ENCODE peak calls at places on chromosomes 11 and 22, in eight cellular contexts. One of them, this sample, is unnamed. For H3K27me3 and H3K36me3, the result is how much of the 10 kb centered on the place peaks cover.

GRCh38 chr22:35587447-35587870 is 29.7 kb downstream of the MB start:
- DNase-seq in thoracic aorta: no peak
- DNase-seq in IMR-90: no peak
- DNase-seq in left ventricle myocardium inferior: peak
- DNase-seq in brain microvascular endothelial cell: no peak
- DNase-seq in lower lobe of right lung: peak
- DNase-seq in heart right ventricle: peak
- DNase-seq in Caco-2: no peak
- DNase-seq in this sample: no peak

GRCh38 chr11:63901660-63902059 is 15.3 kb downstream of the RCOR2 start:
- DNase-seq in brain microvascular endothelial cell: no peak
- DNase-seq in Caco-2: no peak
- DNase-seq in left ventricle myocardium inferior: no peak
- DNase-seq in IMR-90: peak
- DNase-seq in lower lobe of right lung: no peak
- DNase-seq in heart right ventricle: no peak
- DNase-seq in thoracic aorta: no peak
- DNase-seq in this sample: no peak

GRCh38 chr22:32995335-32995734 is 62.8 kb downstream of the SYN3 start:
- DNase-seq in IMR-90: no peak
- DNase-seq in heart right ventricle: no peak
- DNase-seq in left ventricle myocardium inferior: no peak
- DNase-seq in brain microvascular endothelial cell: no peak
- DNase-seq in lower lobe of right lung: no peak
- DNase-seq in Caco-2: no peak
- DNase-seq in thoracic aorta: no peak
- DNase-seq in this sample: no peak

GRCh38 chr11:45028921-45029680 is 78.4 kb upstream of the TP53I11 start:
- DNase-seq in brain microvascular endothelial cell: no peak
- DNase-seq in IMR-90: no peak
- DNase-seq in Caco-2: no peak
- DNase-seq in left ventricle myocardium inferior: peak
- DNase-seq in lower lobe of right lung: no peak
- DNase-seq in heart right ventricle: peak
- DNase-seq in thoracic aorta: no peak
- DNase-seq in this sample: no peak

GRCh38 chr11:94241896-94242295 is 62.5 kb upstream of the IZUMO1R start:
- DNase-seq in Caco-2: no peak
- DNase-seq in thoracic aorta: no peak
- DNase-seq in brain microvascular endothelial cell: no peak
- DNase-seq in left ventricle myocardium inferior: no peak
- DNase-seq in lower lobe of right lung: no peak
- DNase-seq in IMR-90: no peak
- DNase-seq in heart right ventricle: no peak
- DNase-seq in this sample: no peak

GRCh38 chr11:55707029-55707428 is 45.0 kb downstream of the OR4C6 start:
- DNase-seq in Caco-2: no peak
- DNase-seq in brain microvascular endothelial cell: peak
- DNase-seq in left ventricle myocardium inferior: no peak
- DNase-seq in lower lobe of right lung: no peak
- DNase-seq in IMR-90: peak
- DNase-seq in heart right ventricle: no peak
- DNase-seq in thoracic aorta: no peak
- DNase-seq in this sample: no peak

GRCh38 chr11:515131-515530 is 8.1 kb upstream of the RNH1 start:
- DNase-seq in IMR-90: no peak
- DNase-seq in left ventricle myocardium inferior: no peak
- DNase-seq in brain microvascular endothelial cell: no peak
- DNase-seq in lower lobe of right lung: no peak
- DNase-seq in heart right ventricle: no peak
- DNase-seq in Caco-2: no peak
- DNase-seq in thoracic aorta: no peak
- DNase-seq in this sample: no peak

GRCh38 chr11:103892603-103893002 is 143.8 kb upstream of the DDI1 start:
- DNase-seq in left ventricle myocardium inferior: no peak
- DNase-seq in heart right ventricle: no peak
- DNase-seq in brain microvascular endothelial cell: peak
- DNase-seq in thoracic aorta: no peak
- DNase-seq in Caco-2: no peak
- DNase-seq in lower lobe of right lung: no peak
- DNase-seq in IMR-90: peak
- DNase-seq in this sample: no peak

GRCh38 chr22:19402642-19403191 is 28.8 kb downstream of the HIRA start:
- DNase-seq in left ventricle myocardium inferior: no peak
- DNase-seq in lower lobe of right lung: no peak
- DNase-seq in brain microvascular endothelial cell: no peak
- DNase-seq in thoracic aorta: no peak
- DNase-seq in Caco-2: no peak
- DNase-seq in heart right ventricle: no peak
- DNase-seq in IMR-90: no peak
- DNase-seq in this sample: no peak

GRCh38 chr22:50473855-50474671 is 772 bp downstream of the SBF1 start:
- DNase-seq in brain microvascular endothelial cell: peak
- DNase-seq in lower lobe of right lung: peak
- DNase-seq in IMR-90: peak
- DNase-seq in thoracic aorta: no peak
- DNase-seq in left ventricle myocardium inferior: peak
- DNase-seq in Caco-2: no peak
- DNase-seq in heart right ventricle: no peak
- DNase-seq in this sample: no peak

GRCh38 chr22:38222797-38223119 is 21.0 kb downstream of the MAFF start:
- DNase-seq in thoracic aorta: no peak
- DNase-seq in lower lobe of right lung: no peak
- DNase-seq in Caco-2: no peak
- DNase-seq in heart right ventricle: no peak
- DNase-seq in left ventricle myocardium inferior: no peak
- DNase-seq in brain microvascular endothelial cell: no peak
- DNase-seq in IMR-90: no peak
- DNase-seq in this sample: no peak

GRCh38 chr22:38784035-38784434 is 9.9 kb downstream of the DNAL4 start:
- DNase-seq in lower lobe of right lung: no peak
- DNase-seq in Caco-2: no peak
- DNase-seq in left ventricle myocardium inferior: no peak
- DNase-seq in IMR-90: no peak
- DNase-seq in thoracic aorta: no peak
- DNase-seq in brain microvascular endothelial cell: no peak
- DNase-seq in heart right ventricle: no peak
- DNase-seq in this sample: no peak

GRCh38 chr11:6666302-6667183 is 10.9 kb upstream of the DCHS1 start:
- DNase-seq in thoracic aorta: no peak
- DNase-seq in IMR-90: no peak
- DNase-seq in Caco-2: no peak
- DNase-seq in brain microvascular endothelial cell: no peak
- DNase-seq in heart right ventricle: no peak
- DNase-seq in left ventricle myocardium inferior: no peak
- DNase-seq in lower lobe of right lung: no peak
- DNase-seq in this sample: no peak

GRCh38 chr11:8265681-8266241 is 2.1 kb upstream of the LMO1 start:
- DNase-seq in left ventricle myocardium inferior: no peak
- DNase-seq in heart right ventricle: no peak
- DNase-seq in IMR-90: no peak
- DNase-seq in Caco-2: peak
- DNase-seq in lower lobe of right lung: peak
- DNase-seq in brain microvascular endothelial cell: no peak
- DNase-seq in thoracic aorta: no peak
- DNase-seq in this sample: no peak
- H3K27me3 ChIP-seq in left ventricle myocardium inferior: half or more
- H3K27me3 ChIP-seq in heart right ventricle: half or more
- H3K27me3 ChIP-seq in IMR-90: half or more
- H3K27me3 ChIP-seq in Caco-2: under half
- H3K27me3 ChIP-seq in lower lobe of right lung: half or more
- H3K27me3 ChIP-seq in brain microvascular endothelial cell: half or more
- H3K27me3 ChIP-seq in thoracic aorta: under half
- H3K27me3 ChIP-seq in this sample: under half

GRCh38 chr22:26264162-26264561 is 94.9 kb downstream of the SEZ6L start:
- DNase-seq in brain microvascular endothelial cell: no peak
- DNase-seq in Caco-2: no peak
- DNase-seq in heart right ventricle: no peak
- DNase-seq in lower lobe of right lung: no peak
- DNase-seq in IMR-90: no peak
- DNase-seq in thoracic aorta: no peak
- DNase-seq in left ventricle myocardium inferior: no peak
- DNase-seq in this sample: no peak
- H3K36me3 ChIP-seq in brain microvascular endothelial cell: under half
- H3K36me3 ChIP-seq in Caco-2: under half
- H3K36me3 ChIP-seq in heart right ventricle: under half
- H3K36me3 ChIP-seq in lower lobe of right lung: under half
- H3K36me3 ChIP-seq in IMR-90: under half
- H3K36me3 ChIP-seq in thoracic aorta: under half
- H3K36me3 ChIP-seq in left ventricle myocardium inferior: under half
- H3K36me3 ChIP-seq in this sample: under half

GRCh38 chr22:36595154-36595553 is 66.2 kb upstream of the EIF3D start:
- DNase-seq in left ventricle myocardium inferior: no peak
- DNase-seq in lower lobe of right lung: no peak
- DNase-seq in brain microvascular endothelial cell: no peak
- DNase-seq in Caco-2: no peak
- DNase-seq in heart right ventricle: no peak
- DNase-seq in IMR-90: no peak
- DNase-seq in thoracic aorta: no peak
- DNase-seq in this sample: no peak
- H3K27me3 ChIP-seq in left ventricle myocardium inferior: half or more
- H3K27me3 ChIP-seq in lower lobe of right lung: under half
- H3K27me3 ChIP-seq in brain microvascular endothelial cell: under half
- H3K27me3 ChIP-seq in Caco-2: under half
- H3K27me3 ChIP-seq in heart right ventricle: half or more
- H3K27me3 ChIP-seq in IMR-90: half or more
- H3K27me3 ChIP-seq in thoracic aorta: under half
- H3K27me3 ChIP-seq in this sample: under half

DNA sequence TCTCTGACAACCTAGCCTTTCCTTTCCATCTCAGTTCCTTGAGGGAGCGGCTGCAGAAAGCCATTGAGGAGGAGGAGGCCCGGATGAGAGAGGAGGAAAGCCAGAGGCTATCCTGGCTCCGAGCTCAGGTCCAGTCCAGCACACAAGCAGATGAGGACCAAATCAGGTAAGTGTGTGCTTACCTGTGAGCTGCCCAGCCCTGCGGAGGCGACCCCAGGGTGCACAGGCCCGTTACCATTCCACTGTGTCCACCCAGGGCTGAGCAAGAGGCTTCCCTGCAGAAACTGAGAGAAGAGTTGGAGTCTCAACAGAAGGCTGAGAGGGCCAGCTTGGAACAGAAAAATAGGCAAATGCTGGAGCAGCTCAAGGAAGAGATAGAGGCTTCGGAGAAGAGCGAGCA is 63.1 kb downstream of the CEP164 start:
- DNase-seq in brain microvascular endothelial cell: no peak
- DNase-seq in left ventricle myocardium inferior: no peak
- DNase-seq in IMR-90: no peak
- DNase-seq in thoracic aorta: no peak
- DNase-seq in lower lobe of right lung: no peak
- DNase-seq in heart right ventricle: no peak
- DNase-seq in Caco-2: peak
- DNase-seq in this sample: no peak
- H3K36me3 ChIP-seq in brain microvascular endothelial cell: half or more
- H3K36me3 ChIP-seq in left ventricle myocardium inferior: half or more
- H3K36me3 ChIP-seq in IMR-90: half or more
- H3K36me3 ChIP-seq in thoracic aorta: half or more
- H3K36me3 ChIP-seq in lower lobe of right lung: half or more
- H3K36me3 ChIP-seq in heart right ventricle: under half
- H3K36me3 ChIP-seq in Caco-2: under half
- H3K36me3 ChIP-seq in this sample: under half

GRCh38 chr22:39979458-39979857 is 15.3 kb upstream of the FAM83F start:
- DNase-seq in Caco-2: no peak
- DNase-seq in left ventricle myocardium inferior: no peak
- DNase-seq in heart right ventricle: no peak
- DNase-seq in thoracic aorta: no peak
- DNase-seq in brain microvascular endothelial cell: no peak
- DNase-seq in IMR-90: no peak
- DNase-seq in lower lobe of right lung: no peak
- DNase-seq in this sample: no peak
- H3K27me3 ChIP-seq in Caco-2: under half
- H3K27me3 ChIP-seq in left ventricle myocardium inferior: half or more
- H3K27me3 ChIP-seq in heart right ventricle: under half
- H3K27me3 ChIP-seq in thoracic aorta: under half
- H3K27me3 ChIP-seq in brain microvascular endothelial cell: under half
- H3K27me3 ChIP-seq in IMR-90: half or more
- H3K27me3 ChIP-seq in lower lobe of right lung: under half
- H3K27me3 ChIP-seq in this sample: under half

DNA sequence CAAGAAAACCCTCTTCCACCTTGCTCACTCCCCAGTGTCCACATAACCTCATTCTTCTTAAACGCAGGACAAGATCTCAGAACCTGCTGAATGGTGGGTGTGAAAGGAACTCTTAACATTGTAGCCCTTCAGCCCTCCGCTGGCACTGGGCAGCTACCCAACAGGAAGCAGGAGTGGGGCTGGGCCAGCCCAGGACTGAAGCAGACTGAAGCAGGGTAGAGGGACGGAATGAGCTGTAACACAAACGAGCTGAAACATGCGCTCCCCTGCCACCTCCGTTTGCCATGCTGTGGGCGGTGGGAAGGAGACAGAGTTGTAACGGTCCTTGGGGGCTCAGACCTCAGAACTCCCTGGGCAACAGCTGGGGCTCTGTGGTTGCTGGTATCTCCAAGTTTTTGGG is 23.6 kb downstream of the NPAT start:
- DNase-seq in thoracic aorta: no peak
- DNase-seq in lower lobe of right lung: peak
- DNase-seq in heart right ventricle: no peak
- DNase-seq in IMR-90: no peak
- DNase-seq in Caco-2: no peak
- DNase-seq in left ventricle myocardium inferior: no peak
- DNase-seq in brain microvascular endothelial cell: no peak
- DNase-seq in this sample: no peak
- H3K36me3 ChIP-seq in thoracic aorta: under half
- H3K36me3 ChIP-seq in lower lobe of right lung: under half
- H3K36me3 ChIP-seq in heart right ventricle: under half
- H3K36me3 ChIP-seq in IMR-90: under half
- H3K36me3 ChIP-seq in Caco-2: under half
- H3K36me3 ChIP-seq in left ventricle myocardium inferior: under half
- H3K36me3 ChIP-seq in brain microvascular endothelial cell: under half
- H3K36me3 ChIP-seq in this sample: under half

GRCh38 chr11:69708731-69709401 is 5.0 kb upstream of the FGF19 start:
- DNase-seq in Caco-2: peak
- DNase-seq in IMR-90: no peak
- DNase-seq in heart right ventricle: no peak
- DNase-seq in left ventricle myocardium inferior: no peak
- DNase-seq in lower lobe of right lung: no peak
- DNase-seq in thoracic aorta: no peak
- DNase-seq in brain microvascular endothelial cell: no peak
- DNase-seq in this sample: no peak
- H3K27me3 ChIP-seq in Caco-2: under half
- H3K27me3 ChIP-seq in IMR-90: half or more
- H3K27me3 ChIP-seq in heart right ventricle: half or more
- H3K27me3 ChIP-seq in left ventricle myocardium inferior: half or more
- H3K27me3 ChIP-seq in lower lobe of right lung: half or more
- H3K27me3 ChIP-seq in thoracic aorta: under half
- H3K27me3 ChIP-seq in brain microvascular endothelial cell: under half
- H3K27me3 ChIP-seq in this sample: under half

GRCh38 chr11:102429691-102430090 is 22.9 kb downstream of the TMEM123 start:
- DNase-seq in heart right ventricle: no peak
- DNase-seq in Caco-2: no peak
- DNase-seq in IMR-90: no peak
- DNase-seq in thoracic aorta: no peak
- DNase-seq in left ventricle myocardium inferior: no peak
- DNase-seq in brain microvascular endothelial cell: no peak
- DNase-seq in lower lobe of right lung: no peak
- DNase-seq in this sample: no peak
- H3K36me3 ChIP-seq in heart right ventricle: under half
- H3K36me3 ChIP-seq in Caco-2: under half
- H3K36me3 ChIP-seq in IMR-90: under half
- H3K36me3 ChIP-seq in thoracic aorta: under half
- H3K36me3 ChIP-seq in left ventricle myocardium inferior: under half
- H3K36me3 ChIP-seq in brain microvascular endothelial cell: under half
- H3K36me3 ChIP-seq in lower lobe of right lung: under half
- H3K36me3 ChIP-seq in this sample: under half